ENCODE peak calls at places on chromosome 22, in ten cellular contexts. One of them, this sample, is unnamed.

GRCh38 chr22:24120029-24120428 is 61.3 kb upstream of the SUSD2 start:
- DNase-seq in MM.1S: no peak
- DNase-seq in PC-9: no peak
- DNase-seq in GM20000: no peak
- DNase-seq in Calu3: no peak
- DNase-seq in fibroblast of lung: no peak
- DNase-seq in AG04450: no peak
- DNase-seq in upper lobe of right lung: no peak
- DNase-seq in A673: no peak
- DNase-seq in endothelial cell: no peak
- DNase-seq in this sample: no peak

GRCh38 chr22:22882033-22882717 is 5.4 kb upstream of the IGLL5 start:
- DNase-seq in MM.1S: peak; percentile 81
- DNase-seq in PC-9: no peak
- DNase-seq in GM20000: peak; percentile 59
- DNase-seq in Calu3: peak; percentile 37
- DNase-seq in fibroblast of lung: no peak
- DNase-seq in AG04450: no peak
- DNase-seq in upper lobe of right lung: no peak
- DNase-seq in A673: no peak
- DNase-seq in endothelial cell: no peak
- DNase-seq in this sample: peak; percentile 75

GRCh38 chr22:41177626-41178424 is 27.3 kb upstream of the L3MBTL2 start:
- DNase-seq in MM.1S: no peak
- DNase-seq in PC-9: no peak
- DNase-seq in GM20000: no peak
- DNase-seq in Calu3: no peak
- DNase-seq in fibroblast of lung: no peak
- DNase-seq in AG04450: no peak
- DNase-seq in upper lobe of right lung: no peak
- DNase-seq in A673: no peak
- DNase-seq in endothelial cell: no peak
- DNase-seq in this sample: no peak

GRCh38 chr22:39244073-39244495 is 698 bp downstream of the PDGFB start:
- DNase-seq in MM.1S: peak; percentile 29
- DNase-seq in PC-9: no peak
- DNase-seq in GM20000: no peak
- DNase-seq in Calu3: no peak
- DNase-seq in fibroblast of lung: no peak
- DNase-seq in AG04450: no peak
- DNase-seq in upper lobe of right lung: no peak
- DNase-seq in A673: peak; percentile 39
- DNase-seq in endothelial cell: no peak
- DNase-seq in this sample: no peak

GRCh38 chr22:46010177-46010867 is 33.4 kb upstream of the WNT7B start:
- DNase-seq in MM.1S: peak; percentile 4
- DNase-seq in PC-9: no peak
- DNase-seq in GM20000: no peak
- DNase-seq in Calu3: no peak
- DNase-seq in fibroblast of lung: peak; percentile 88
- DNase-seq in AG04450: no peak
- DNase-seq in upper lobe of right lung: peak; percentile 57
- DNase-seq in A673: no peak
- DNase-seq in endothelial cell: no peak
- DNase-seq in this sample: no peak

GRCh38 chr22:17172172-17172833 is 13.2 kb upstream of the HDHD5 start:
- DNase-seq in MM.1S: no peak
- DNase-seq in PC-9: no peak
- DNase-seq in GM20000: no peak
- DNase-seq in Calu3: no peak
- DNase-seq in fibroblast of lung: no peak
- DNase-seq in AG04450: no peak
- DNase-seq in upper lobe of right lung: peak; percentile 70
- DNase-seq in A673: no peak
- DNase-seq in endothelial cell: peak; percentile 17
- DNase-seq in this sample: no peak

GRCh38 chr22:36258750-36259619 is 6.1 kb downstream of the APOL1 start:
- DNase-seq in MM.1S: peak; percentile 94
- DNase-seq in PC-9: no peak
- DNase-seq in GM20000: peak; percentile 46
- DNase-seq in Calu3: no peak
- DNase-seq in fibroblast of lung: peak; percentile 53
- DNase-seq in AG04450: no peak
- DNase-seq in upper lobe of right lung: no peak
- DNase-seq in A673: peak; percentile 43
- DNase-seq in endothelial cell: peak; percentile 69
- DNase-seq in this sample: peak; percentile 50

GRCh38 chr22:36360011-36360410 is 27.8 kb downstream of the MYH9 start:
- DNase-seq in MM.1S: no peak
- DNase-seq in PC-9: no peak
- DNase-seq in GM20000: no peak
- DNase-seq in Calu3: no peak
- DNase-seq in fibroblast of lung: no peak
- DNase-seq in AG04450: no peak
- DNase-seq in upper lobe of right lung: no peak
- DNase-seq in A673: no peak
- DNase-seq in endothelial cell: no peak
- DNase-seq in this sample: no peak

GRCh38 chr22:38176170-38176741 is 5.4 kb downstream of the PLA2G6 start:
- DNase-seq in MM.1S: no peak
- DNase-seq in PC-9: no peak
- DNase-seq in GM20000: peak; percentile 57
- DNase-seq in Calu3: peak; percentile 52
- DNase-seq in fibroblast of lung: peak; percentile 88
- DNase-seq in AG04450: peak; percentile 86
- DNase-seq in upper lobe of right lung: peak; percentile 81
- DNase-seq in A673: no peak
- DNase-seq in endothelial cell: peak; percentile 68
- DNase-seq in this sample: peak; percentile 92

GRCh38 chr22:44968736-44969135 is 41.1 kb downstream of the PHF21B start:
- DNase-seq in MM.1S: no peak
- DNase-seq in PC-9: no peak
- DNase-seq in GM20000: no peak
- DNase-seq in Calu3: no peak
- DNase-seq in fibroblast of lung: no peak
- DNase-seq in AG04450: no peak
- DNase-seq in upper lobe of right lung: no peak
- DNase-seq in A673: no peak
- DNase-seq in endothelial cell: no peak
- DNase-seq in this sample: no peak

GRCh38 chr22:17217179-17217578 is 2.1 kb downstream of the ADA2 start:
- DNase-seq in MM.1S: peak; percentile 71
- DNase-seq in PC-9: no peak
- DNase-seq in GM20000: no peak
- DNase-seq in Calu3: no peak
- DNase-seq in fibroblast of lung: no peak
- DNase-seq in AG04450: no peak
- DNase-seq in upper lobe of right lung: no peak
- DNase-seq in A673: peak; percentile 50
- DNase-seq in endothelial cell: no peak
- DNase-seq in this sample: peak; percentile 70

GRCh38 chr22:45911601-45912271 is 65.2 kb downstream of the WNT7B start:
- DNase-seq in MM.1S: no peak
- DNase-seq in PC-9: peak; percentile 92
- DNase-seq in GM20000: no peak
- DNase-seq in Calu3: peak; percentile 81
- DNase-seq in fibroblast of lung: peak; percentile 18
- DNase-seq in AG04450: no peak
- DNase-seq in upper lobe of right lung: peak; percentile 90
- DNase-seq in A673: no peak
- DNase-seq in endothelial cell: no peak
- DNase-seq in this sample: no peak

GRCh38 chr22:19691721-19692341 is 22.5 kb upstream of the SEPTIN5 start:
- DNase-seq in MM.1S: no peak
- DNase-seq in PC-9: peak; percentile 81
- DNase-seq in GM20000: no peak
- DNase-seq in Calu3: peak; percentile 55
- DNase-seq in fibroblast of lung: peak; percentile 74
- DNase-seq in AG04450: peak; percentile 26
- DNase-seq in upper lobe of right lung: peak; percentile 63
- DNase-seq in A673: no peak
- DNase-seq in endothelial cell: no peak
- DNase-seq in this sample: no peak

GRCh38 chr22:38173156-38173906 is 8.3 kb downstream of the PLA2G6 start:
- DNase-seq in MM.1S: no peak
- DNase-seq in PC-9: no peak
- DNase-seq in GM20000: no peak
- DNase-seq in Calu3: no peak
- DNase-seq in fibroblast of lung: no peak
- DNase-seq in AG04450: no peak
- DNase-seq in upper lobe of right lung: no peak
- DNase-seq in A673: no peak
- DNase-seq in endothelial cell: no peak
- DNase-seq in this sample: no peak

GRCh38 chr22:32957093-32957835 is 100.9 kb downstream of the SYN3 start:
- DNase-seq in MM.1S: no peak
- DNase-seq in PC-9: no peak
- DNase-seq in GM20000: no peak
- DNase-seq in Calu3: no peak
- DNase-seq in fibroblast of lung: no peak
- DNase-seq in AG04450: no peak
- DNase-seq in upper lobe of right lung: no peak
- DNase-seq in A673: no peak
- DNase-seq in endothelial cell: no peak
- DNase-seq in this sample: no peak

GRCh38 chr22:32958021-32958420 is 100.2 kb downstream of the SYN3 start:
- DNase-seq in MM.1S: no peak
- DNase-seq in PC-9: no peak
- DNase-seq in GM20000: no peak
- DNase-seq in Calu3: no peak
- DNase-seq in fibroblast of lung: no peak
- DNase-seq in AG04450: no peak
- DNase-seq in upper lobe of right lung: no peak
- DNase-seq in A673: no peak
- DNase-seq in endothelial cell: no peak
- DNase-seq in this sample: no peak
- TF ChIP-seq CTCF in MM.1S: no peak
- TF ChIP-seq CTCF in PC-9: no peak
- TF ChIP-seq CTCF in GM20000: no peak
- TF ChIP-seq CTCF in Calu3: no peak
- TF ChIP-seq CTCF in fibroblast of lung: no peak
- TF ChIP-seq CTCF in AG04450: no peak
- TF ChIP-seq CTCF in upper lobe of right lung: no peak
- TF ChIP-seq CTCF in A673: no peak
- TF ChIP-seq CTCF in endothelial cell: no peak
- TF ChIP-seq CTCF in this sample: no peak

GRCh38 chr22:49514211-49514610 is 313.5 kb downstream of the BRD1 start:
- DNase-seq in MM.1S: no peak
- DNase-seq in PC-9: no peak
- DNase-seq in GM20000: no peak
- DNase-seq in Calu3: no peak
- DNase-seq in fibroblast of lung: no peak
- DNase-seq in AG04450: no peak
- DNase-seq in upper lobe of right lung: no peak
- DNase-seq in A673: no peak
- DNase-seq in endothelial cell: no peak
- DNase-seq in this sample: no peak

GRCh38 chr22:49513358-49513851 is 314.3 kb downstream of the BRD1 start:
- DNase-seq in MM.1S: no peak
- DNase-seq in PC-9: no peak
- DNase-seq in GM20000: no peak
- DNase-seq in Calu3: no peak
- DNase-seq in fibroblast of lung: no peak
- DNase-seq in AG04450: no peak
- DNase-seq in upper lobe of right lung: no peak
- DNase-seq in A673: no peak
- DNase-seq in endothelial cell: no peak
- DNase-seq in this sample: no peak

GRCh38 chr22:49517211-49517610 is 310.5 kb downstream of the BRD1 start:
- DNase-seq in MM.1S: no peak
- DNase-seq in PC-9: no peak
- DNase-seq in GM20000: no peak
- DNase-seq in Calu3: no peak
- DNase-seq in fibroblast of lung: no peak
- DNase-seq in AG04450: no peak
- DNase-seq in upper lobe of right lung: no peak
- DNase-seq in A673: no peak
- DNase-seq in endothelial cell: no peak
- DNase-seq in this sample: no peak

GRCh38 chr22:49514656-49515055 is 313.0 kb downstream of the BRD1 start:
- DNase-seq in MM.1S: no peak
- DNase-seq in PC-9: no peak
- DNase-seq in GM20000: no peak
- DNase-seq in Calu3: no peak
- DNase-seq in fibroblast of lung: no peak
- DNase-seq in AG04450: no peak
- DNase-seq in upper lobe of right lung: no peak
- DNase-seq in A673: no peak
- DNase-seq in endothelial cell: no peak
- DNase-seq in this sample: no peak

GRCh38 chr22:49515486-49515885 is 312.2 kb downstream of the BRD1 start:
- DNase-seq in MM.1S: no peak
- DNase-seq in PC-9: no peak
- DNase-seq in GM20000: no peak
- DNase-seq in Calu3: no peak
- DNase-seq in fibroblast of lung: no peak
- DNase-seq in AG04450: no peak
- DNase-seq in upper lobe of right lung: no peak
- DNase-seq in A673: peak; percentile 69
- DNase-seq in endothelial cell: no peak
- DNase-seq in this sample: no peak
- TF ChIP-seq CTCF in MM.1S: no peak
- TF ChIP-seq CTCF in PC-9: no peak
- TF ChIP-seq CTCF in GM20000: no peak
- TF ChIP-seq CTCF in Calu3: no peak
- TF ChIP-seq CTCF in fibroblast of lung: no peak
- TF ChIP-seq CTCF in AG04450: no peak
- TF ChIP-seq CTCF in upper lobe of right lung: peak; percentile 9
- TF ChIP-seq CTCF in A673: peak; percentile 61
- TF ChIP-seq CTCF in endothelial cell: no peak
- TF ChIP-seq CTCF in this sample: no peak

DNA sequence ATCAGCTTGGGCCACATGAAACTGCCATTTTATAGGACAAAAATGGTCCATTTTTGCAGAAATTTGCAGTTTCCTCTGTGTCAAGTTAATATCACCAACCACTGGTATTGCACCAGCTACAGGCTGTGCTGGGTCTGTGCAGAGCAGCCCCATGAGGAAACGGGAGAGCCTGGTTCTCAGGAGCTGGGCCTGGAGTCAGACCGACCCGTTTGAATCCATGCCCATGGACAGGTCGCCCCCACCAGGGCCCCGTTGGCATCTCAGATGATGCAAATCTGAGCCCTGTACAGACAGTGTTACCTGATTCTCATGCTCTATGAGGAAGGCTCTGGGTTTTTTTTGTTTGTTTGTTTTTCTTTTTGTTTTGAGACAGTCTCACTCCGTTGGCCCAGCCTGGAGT is 9.8 kb upstream of the SEC14L6 start:
- DNase-seq in MM.1S: no peak
- DNase-seq in PC-9: no peak
- DNase-seq in GM20000: no peak
- DNase-seq in Calu3: peak; percentile 32
- DNase-seq in fibroblast of lung: no peak
- DNase-seq in AG04450: no peak
- DNase-seq in upper lobe of right lung: no peak
- DNase-seq in A673: peak; percentile 32
- DNase-seq in endothelial cell: no peak
- DNase-seq in this sample: no peak
- TF ChIP-seq CTCF in MM.1S: no peak
- TF ChIP-seq CTCF in PC-9: no peak
- TF ChIP-seq CTCF in GM20000: no peak
- TF ChIP-seq CTCF in Calu3: no peak
- TF ChIP-seq CTCF in fibroblast of lung: no peak
- TF ChIP-seq CTCF in AG04450: no peak
- TF ChIP-seq CTCF in upper lobe of right lung: no peak
- TF ChIP-seq CTCF in A673: peak; percentile 28
- TF ChIP-seq CTCF in endothelial cell: no peak
- TF ChIP-seq CTCF in this sample: peak; percentile 9

GRCh38 chr22:31272522-31273446 is 19.5 kb downstream of the PIK3IP1 start:
- DNase-seq in MM.1S: peak; percentile 59
- DNase-seq in PC-9: peak; percentile 71
- DNase-seq in GM20000: peak; percentile 79
- DNase-seq in Calu3: peak; percentile 62
- DNase-seq in fibroblast of lung: peak; percentile 39
- DNase-seq in AG04450: peak; percentile 32
- DNase-seq in upper lobe of right lung: no peak
- DNase-seq in A673: peak; percentile 74
- DNase-seq in endothelial cell: peak; percentile 50
- DNase-seq in this sample: peak; percentile 68
- TF ChIP-seq CTCF in MM.1S: peak; percentile 73
- TF ChIP-seq CTCF in PC-9: peak; percentile 88
- TF ChIP-seq CTCF in GM20000: peak; percentile 31
- TF ChIP-seq CTCF in Calu3: peak; percentile 73
- TF ChIP-seq CTCF in fibroblast of lung: peak; percentile 83
- TF ChIP-seq CTCF in AG04450: peak; percentile 87
- TF ChIP-seq CTCF in upper lobe of right lung: peak; percentile 70
- TF ChIP-seq CTCF in A673: peak; percentile 75
- TF ChIP-seq CTCF in endothelial cell: peak; percentile 66
- TF ChIP-seq CTCF in this sample: peak; percentile 69